ENCODE peak calls at places on chromosomes 5 and 9, in seven cellular contexts. B is endothelial cell; Y is neural crest cell; N is tibial artery; R is Calu3; G is GM06990; E is CD4-positive, alpha-beta T cell. P is an unnamed sample.

GRCh38 chr9:92158097-92158601 is 42.9 kb upstream of the SPTLC1 start:
- DNase-seq in B (no peak), Y (no peak), N (no peak), R (no peak), G (no peak), E (no peak), P (no peak)

GRCh38 chr9:86706391-86706790 is 240.9 kb downstream of the GAS1 start:
- DNase-seq in B (no peak), Y (no peak), N (no peak), R (no peak), G (no peak), E (no peak), P (no peak)

GRCh38 chr5:65334077-65334476 is 147.6 kb downstream of the ADAMTS6 start:
- DNase-seq in B (no peak), Y (no peak), N (no peak), R (peak), G (no peak), E (no peak), P (no peak)

GRCh38 chr5:60595183-60595582 is 104.8 kb downstream of the DEPDC1B start:
- DNase-seq in B (no peak), Y (no peak), N (no peak), R (no peak), G (no peak), E (no peak), P (no peak)

GRCh38 chr5:108124591-108124990 is 257.3 kb downstream of the FBXL17 start:
- DNase-seq in B (no peak), Y (no peak), N (no peak), R (no peak), G (no peak), E (no peak), P (no peak)

GRCh38 chr9:37343724-37344123 is 78.8 kb upstream of the GRHPR start:
- DNase-seq in B (no peak), Y (no peak), N (no peak), R (no peak), G (no peak), E (no peak), P (no peak)

GRCh38 chr5:43073597-43074546 is 33.8 kb upstream of the ANXA2R start:
- DNase-seq in B (peak), Y (no peak), N (no peak), R (peak), G (no peak), E (peak), P (no peak)

GRCh38 chr9:137429974-137430722 is 7.0 kb downstream of the NOXA1 start:
- DNase-seq in B (no peak), Y (no peak), N (no peak), R (no peak), G (peak), E (no peak), P (no peak)

GRCh38 chr9:137326436-137327060 is 24.5 kb upstream of the NRARP start:
- DNase-seq in B (no peak), Y (no peak), N (peak), R (no peak), G (peak), E (no peak), P (no peak)

GRCh38 chr5:87411586-87412416 is 929 bp downstream of the CCNH start:
- DNase-seq in B (peak), Y (peak), N (peak), R (no peak), G (no peak), E (no peak), P (peak)

GRCh38 chr9:104927912-104928740 is at the start of gene ABCA1:
- DNase-seq in B (peak), Y (peak), N (peak), R (peak), G (peak), E (peak), P (peak)

GRCh38 chr9:117355542-117355941 is 59.3 kb downstream of the ASTN2 start:
- DNase-seq in B (no peak), Y (no peak), N (no peak), R (no peak), G (no peak), E (no peak), P (no peak)

GRCh38 chr5:41368158-41368557 is 142.2 kb downstream of the PLCXD3 start:
- DNase-seq in B (no peak), Y (no peak), N (no peak), R (no peak), G (no peak), E (no peak), P (no peak)

GRCh38 chr5:118862596-118862995 is 125.8 kb downstream of the DTWD2 start:
- DNase-seq in B (no peak), Y (no peak), N (no peak), R (no peak), G (no peak), E (no peak), P (no peak)

GRCh38 chr9:100492952-100493351 is 20.0 kb downstream of the TMEFF1 start:
- DNase-seq in B (no peak), Y (no peak), N (no peak), R (no peak), G (no peak), E (no peak), P (no peak)
- TF ChIP-seq CTCF in B (no peak), Y (no peak), N (no peak), R (no peak), G (no peak), E (no peak), P (no peak)

GRCh38 chr9:126069400-126069955 is 257.2 kb upstream of the MVB12B start:
- DNase-seq in B (no peak), Y (no peak), N (no peak), R (no peak), G (no peak), E (no peak), P (no peak)
- TF ChIP-seq CTCF in B (no peak), Y (no peak), N (no peak), R (no peak), G (peak), E (no peak), P (no peak)

DNA sequence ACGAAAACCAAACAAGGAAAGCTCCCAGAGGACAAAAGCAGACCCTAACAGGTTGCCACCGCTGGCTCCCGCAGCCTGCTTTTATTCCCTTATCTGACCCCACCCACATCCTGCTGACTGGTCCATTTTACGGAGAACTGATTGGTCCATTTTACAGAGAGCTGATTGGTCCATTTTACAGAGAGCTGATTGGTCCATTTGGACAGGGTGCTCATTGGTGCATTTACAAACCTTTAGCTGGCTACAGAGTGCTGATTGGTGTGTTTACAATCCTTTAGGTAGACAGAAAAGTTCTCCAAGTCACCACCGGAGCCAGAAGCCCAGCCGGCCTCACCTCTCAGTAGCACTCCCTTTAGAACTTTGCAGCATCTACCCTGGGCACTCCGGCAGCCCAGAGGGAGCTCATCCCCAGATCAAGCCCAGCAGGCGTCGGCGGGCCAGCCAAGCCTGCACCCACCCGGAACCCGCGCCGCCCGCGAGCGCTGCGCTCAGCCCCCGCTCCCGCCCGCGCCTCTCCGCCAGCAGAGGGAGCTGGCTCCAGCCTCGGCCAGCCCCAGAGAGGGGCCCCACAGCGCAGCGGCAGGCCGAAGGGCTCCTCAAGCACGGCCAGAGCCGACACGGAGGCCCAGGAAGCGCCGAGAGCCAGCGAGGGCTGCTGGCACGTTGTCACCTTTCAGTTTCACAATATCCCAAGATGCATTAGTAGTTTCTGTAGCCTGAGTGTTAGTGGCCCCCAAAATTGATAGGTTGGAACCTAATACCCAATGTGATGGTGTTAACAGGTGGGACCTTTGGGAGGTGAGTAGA is 35.3 kb upstream of the CLPTM1L start:
- DNase-seq in B (peak), Y (peak), N (no peak), R (peak), G (peak), E (peak), P (peak)
- TF ChIP-seq CTCF in B (peak), Y (peak), N (peak), R (peak), G (peak), E (peak), P (peak)

DNA sequence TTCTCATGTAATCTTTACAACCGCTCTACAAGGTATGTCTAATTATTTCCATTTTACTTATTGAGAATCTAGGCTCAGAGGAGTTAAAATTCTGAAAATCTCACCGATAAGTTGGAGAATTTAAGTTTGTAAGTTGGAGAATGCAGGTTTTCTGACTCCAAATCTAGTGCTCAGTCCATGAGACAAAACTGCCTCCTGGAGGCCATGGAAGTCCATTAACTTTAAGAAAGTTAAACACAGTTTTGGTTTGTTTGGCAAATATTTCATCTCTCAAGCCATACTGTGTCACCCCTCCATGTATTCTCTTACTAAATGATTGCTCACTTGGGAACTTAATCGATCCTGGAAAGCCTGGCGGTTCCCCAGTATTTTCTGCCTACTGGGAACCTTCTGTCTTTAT is 52.6 kb downstream of the INIP start:
- DNase-seq in B (no peak), Y (no peak), N (no peak), R (no peak), G (no peak), E (no peak), P (no peak)
- TF ChIP-seq CTCF in B (no peak), Y (no peak), N (peak), R (no peak), G (peak), E (no peak), P (no peak)

GRCh38 chr9:26361010-26361409 is 531.6 kb downstream of the CAAP1 start:
- DNase-seq in B (no peak), Y (no peak), N (no peak), R (no peak), G (no peak), E (no peak), P (no peak)

GRCh38 chr9:26356491-26356890 is 536.1 kb downstream of the CAAP1 start:
- DNase-seq in B (no peak), Y (no peak), N (no peak), R (no peak), G (no peak), E (no peak), P (no peak)

DNA sequence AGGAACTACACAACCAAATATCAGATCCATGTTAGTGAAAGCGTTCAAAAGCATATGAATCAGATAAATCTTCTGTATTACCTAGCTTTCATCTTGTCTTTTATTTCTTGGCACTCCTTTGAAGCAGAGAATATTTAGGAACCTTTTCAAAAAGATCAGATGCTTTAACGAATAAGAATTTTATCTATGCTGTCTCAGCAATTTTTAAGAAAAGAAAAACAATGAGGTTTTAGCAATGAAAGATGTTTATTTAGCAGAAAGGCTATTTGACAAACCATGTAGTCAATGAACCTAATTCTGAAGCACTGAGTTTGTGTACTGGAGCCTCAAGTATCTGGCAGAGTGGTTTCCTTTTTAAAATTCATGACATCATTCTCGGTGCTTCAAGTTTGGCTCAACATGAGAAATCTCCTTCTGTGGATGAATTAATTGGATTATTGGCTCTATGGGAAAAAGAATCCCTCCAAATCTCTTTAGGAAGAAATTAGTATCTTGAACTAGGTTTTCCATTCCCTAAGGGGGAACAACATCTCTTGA is 534.7 kb downstream of the CAAP1 start:
- DNase-seq in B (no peak), Y (no peak), N (no peak), R (no peak), G (no peak), E (no peak), P (no peak)
- TF ChIP-seq CTCF in B (no peak), Y (no peak), N (no peak), R (no peak), G (no peak), E (no peak), P (no peak)

DNA sequence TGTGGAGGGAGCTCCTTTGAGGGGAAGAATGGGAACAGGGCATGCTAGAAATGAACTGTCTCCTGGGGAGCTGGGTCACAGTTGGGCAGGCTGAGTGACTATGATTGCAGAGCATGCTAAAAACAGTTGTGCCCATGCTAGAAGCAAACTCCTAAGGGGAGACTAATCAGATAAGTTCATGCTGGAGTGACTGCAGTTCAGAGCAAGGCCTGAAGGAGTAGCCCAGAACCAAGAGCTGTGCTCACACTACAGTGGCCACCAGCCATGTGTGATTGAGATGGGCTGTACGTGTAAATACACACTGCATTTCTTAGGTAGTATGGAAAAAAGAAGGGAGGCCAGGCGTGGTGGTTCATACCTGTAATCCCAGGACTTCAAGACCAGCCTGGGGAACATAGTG is 10.3 kb upstream of the AK1 start:
- DNase-seq in B (peak), Y (no peak), N (no peak), R (no peak), G (no peak), E (no peak), P (no peak)
- TF ChIP-seq CTCF in B (peak), Y (peak), N (no peak), R (no peak), G (no peak), E (no peak), P (no peak)

GRCh38 chr9:89806371-89807100 is 201.7 kb downstream of the GADD45G start:
- DNase-seq in B (no peak), Y (no peak), N (no peak), R (no peak), G (no peak), E (no peak), P (no peak)

GRCh38 chr9:89807101-89807395 is 202.2 kb downstream of the GADD45G start:
- DNase-seq in B (no peak), Y (no peak), N (peak), R (no peak), G (no peak), E (no peak), P (no peak)

GRCh38 chr9:89807682-89808075 is 202.9 kb downstream of the GADD45G start:
- DNase-seq in B (no peak), Y (no peak), N (no peak), R (no peak), G (no peak), E (no peak), P (no peak)

GRCh38 chr9:89808801-89809200 is 204.0 kb downstream of the GADD45G start:
- DNase-seq in B (no peak), Y (no peak), N (peak), R (no peak), G (no peak), E (no peak), P (no peak)

DNA sequence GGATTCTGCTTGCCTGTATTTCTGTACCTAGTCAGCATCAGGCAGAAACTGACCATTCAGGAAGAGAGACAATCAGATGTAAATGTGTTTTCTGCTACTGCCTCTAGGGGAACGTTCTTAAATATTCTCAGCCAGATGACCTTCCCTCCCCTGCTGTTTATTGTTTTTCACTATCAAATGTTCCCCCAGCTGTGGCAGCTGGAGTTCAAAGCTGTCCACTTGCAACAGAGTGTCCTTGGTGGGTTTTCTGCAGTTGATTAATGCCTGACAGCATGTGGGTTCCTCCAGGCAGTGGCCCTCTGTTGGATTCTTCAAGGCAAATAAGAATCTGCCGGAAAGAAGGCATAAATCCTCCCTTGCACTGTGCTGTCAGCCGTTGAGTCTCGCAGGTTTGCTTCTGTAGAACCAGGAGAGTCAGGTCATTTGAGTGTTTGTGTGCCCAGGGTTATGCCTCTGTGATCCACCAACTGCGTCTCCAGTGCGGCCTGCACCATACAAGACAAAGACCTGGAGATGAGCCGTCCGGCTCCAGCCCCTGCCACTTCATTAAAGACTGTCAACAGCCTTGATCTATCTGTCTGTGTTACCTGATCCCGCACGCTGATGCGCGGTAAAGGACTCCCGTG is 203.4 kb downstream of the GADD45G start:
- DNase-seq in B (no peak), Y (no peak), N (peak), R (no peak), G (no peak), E (no peak), P (no peak)
- TF ChIP-seq CTCF in B (no peak), Y (peak), N (no peak), R (no peak), G (peak), E (no peak), P (no peak)

DNA sequence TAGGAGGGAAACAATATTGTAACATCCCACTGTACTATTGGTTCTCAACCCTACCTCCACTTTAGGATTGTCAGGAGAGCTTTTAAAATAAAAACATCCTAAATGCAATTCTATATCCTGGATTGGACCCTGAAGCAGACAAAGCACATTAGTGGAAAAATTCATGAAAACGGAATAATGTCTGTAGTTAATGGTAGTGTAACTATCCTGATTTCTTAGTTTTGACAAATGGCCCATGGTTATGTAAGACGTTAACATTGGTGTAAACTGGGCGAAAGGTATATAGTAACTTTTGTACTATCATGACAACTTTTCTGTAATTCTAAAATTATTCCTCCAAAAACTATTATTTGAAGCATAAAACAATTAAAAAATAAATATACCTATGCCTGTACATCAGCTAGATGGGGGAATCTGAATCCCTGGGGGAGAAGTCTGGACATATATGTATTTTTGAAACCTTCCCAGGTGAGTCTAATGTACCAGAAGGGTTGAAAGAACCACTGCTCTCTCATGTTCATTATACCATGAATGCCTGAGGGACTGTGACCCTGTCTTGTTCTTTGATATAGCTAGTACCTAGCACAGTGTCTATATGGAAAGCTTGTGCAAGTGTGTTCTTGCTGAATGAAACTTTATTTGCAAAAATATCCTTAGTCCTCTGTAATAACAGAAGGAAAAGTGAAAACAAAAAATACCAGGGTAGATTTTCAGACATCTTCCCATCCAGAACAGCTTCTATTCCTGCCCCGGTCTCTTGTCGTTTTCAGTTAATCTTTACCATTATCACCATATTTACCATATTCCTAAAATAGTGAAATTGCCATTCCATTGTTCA is 3.4 kb upstream of the TRMO start:
- DNase-seq in B (no peak), Y (no peak), N (no peak), R (no peak), G (no peak), E (no peak), P (no peak)
- TF ChIP-seq CTCF in B (no peak), Y (no peak), N (no peak), R (no peak), G (no peak), E (no peak), P (no peak)

GRCh38 chr5:76675364-76675763 is 40.6 kb upstream of the F2R start:
- DNase-seq in B (no peak), Y (no peak), N (no peak), R (no peak), G (no peak), E (no peak), P (no peak)
- TF ChIP-seq CTCF in B (no peak), Y (no peak), N (no peak), R (no peak), G (no peak), E (no peak), P (no peak)